ENCODE peak calls at places on chromosomes 13 and 19, in seven cellular contexts. U is nephron progenitor cell, D is breast epithelium, F is AG09319, T is lower leg skin, X is choroid plexus epithelial cell, E is BJ. L is an unnamed sample.

GRCh38 chr13:56352356-56352755 is 788.4 kb upstream of the PRR20A start:
- DNase-seq in U (no peak), D (no peak), F (no peak), T (no peak), X (no peak), E (no peak), L (no peak)

GRCh38 chr13:84864341-84864740 is 934.9 kb downstream of the SLITRK6 start:
- DNase-seq in U (no peak), D (no peak), F (no peak), T (no peak), X (no peak), E (no peak), L (no peak)

GRCh38 chr13:20301391-20302071 is 69.4 kb upstream of the GJB6 start:
- DNase-seq in U (peak), D (no peak), F (no peak), T (no peak), X (no peak), E (no peak), L (no peak)

GRCh38 chr13:100674363-100674847 is at the start of gene TMTC4:
- DNase-seq in U (peak), D (no peak), F (no peak), T (no peak), X (no peak), E (no peak), L (no peak)

GRCh38 chr13:113666324-113666660 is 727 bp upstream of the GRK1 start:
- DNase-seq in U (no peak), D (no peak), F (no peak), T (peak), X (no peak), E (no peak), L (no peak)

GRCh38 chr13:43835701-43836100 is 43.8 kb downstream of the CCDC122 start:
- DNase-seq in U (no peak), D (no peak), F (no peak), T (no peak), X (peak), E (no peak), L (peak)

GRCh38 chr19:16369664-16370576 is 45.3 kb downstream of the KLF2 start:
- DNase-seq in U (no peak), D (no peak), F (no peak), T (no peak), X (no peak), E (no peak), L (no peak)

GRCh38 chr13:75486146-75486545 is 4.2 kb upstream of the TBC1D4 start:
- DNase-seq in U (no peak), D (no peak), F (no peak), T (no peak), X (no peak), E (no peak), L (no peak)

GRCh38 chr13:51724721-51725120 is 79.2 kb downstream of the DHRS12 start:
- DNase-seq in U (no peak), D (no peak), F (no peak), T (no peak), X (no peak), E (no peak), L (no peak)

GRCh38 chr19:33683881-33684549 is 62.3 kb downstream of the CHST8 start:
- DNase-seq in U (peak), D (no peak), F (no peak), T (peak), X (peak), E (no peak), L (no peak)

GRCh38 chr13:49298903-49299605 is 51.3 kb downstream of the CDADC1 start:
- DNase-seq in U (no peak), D (peak), F (no peak), T (no peak), X (no peak), E (no peak), L (peak)

GRCh38 chr13:31797154-31797775 is 57.9 kb downstream of the RXFP2 start:
- DNase-seq in U (no peak), D (no peak), F (no peak), T (no peak), X (peak), E (no peak), L (no peak)

GRCh38 chr13:90049989-90050671 is 1297.4 kb upstream of the MIR17HG start:
- DNase-seq in U (no peak), D (no peak), F (no peak), T (no peak), X (peak), E (no peak), L (no peak)

GRCh38 chr13:59016250-59016649 is 1147.5 kb downstream of the DIAPH3 start:
- DNase-seq in U (no peak), D (no peak), F (no peak), T (no peak), X (peak), E (no peak), L (no peak)

GRCh38 chr13:98541701-98542203 is 35.2 kb downstream of the STK24 start:
- DNase-seq in U (no peak), D (no peak), F (no peak), T (no peak), X (no peak), E (no peak), L (no peak)
- TF ChIP-seq CTCF in U (no peak), D (no peak), F (no peak), T (no peak), X (no peak), E (peak), L (peak)

GRCh38 chr19:51637362-51637978 is 7.3 kb upstream of the SIGLEC5 start:
- DNase-seq in U (no peak), D (no peak), F (no peak), T (no peak), X (peak), E (no peak), L (no peak)
- TF ChIP-seq CTCF in U (peak), D (no peak), F (peak), T (no peak), X (peak), E (peak), L (peak)

GRCh38 chr19:41373993-41374392 is 2.3 kb upstream of the TMEM91 start:
- DNase-seq in U (no peak), D (no peak), F (peak), T (peak), X (peak), E (peak), L (peak)

GRCh38 chr19:41376998-41377365 is 649 bp downstream of the TMEM91 start:
- DNase-seq in U (no peak), D (no peak), F (no peak), T (no peak), X (no peak), E (no peak), L (no peak)

GRCh38 chr19:41376241-41376997 is at the start of gene TMEM91:
- DNase-seq in U (peak), D (no peak), F (no peak), T (peak), X (peak), E (no peak), L (no peak)

DNA sequence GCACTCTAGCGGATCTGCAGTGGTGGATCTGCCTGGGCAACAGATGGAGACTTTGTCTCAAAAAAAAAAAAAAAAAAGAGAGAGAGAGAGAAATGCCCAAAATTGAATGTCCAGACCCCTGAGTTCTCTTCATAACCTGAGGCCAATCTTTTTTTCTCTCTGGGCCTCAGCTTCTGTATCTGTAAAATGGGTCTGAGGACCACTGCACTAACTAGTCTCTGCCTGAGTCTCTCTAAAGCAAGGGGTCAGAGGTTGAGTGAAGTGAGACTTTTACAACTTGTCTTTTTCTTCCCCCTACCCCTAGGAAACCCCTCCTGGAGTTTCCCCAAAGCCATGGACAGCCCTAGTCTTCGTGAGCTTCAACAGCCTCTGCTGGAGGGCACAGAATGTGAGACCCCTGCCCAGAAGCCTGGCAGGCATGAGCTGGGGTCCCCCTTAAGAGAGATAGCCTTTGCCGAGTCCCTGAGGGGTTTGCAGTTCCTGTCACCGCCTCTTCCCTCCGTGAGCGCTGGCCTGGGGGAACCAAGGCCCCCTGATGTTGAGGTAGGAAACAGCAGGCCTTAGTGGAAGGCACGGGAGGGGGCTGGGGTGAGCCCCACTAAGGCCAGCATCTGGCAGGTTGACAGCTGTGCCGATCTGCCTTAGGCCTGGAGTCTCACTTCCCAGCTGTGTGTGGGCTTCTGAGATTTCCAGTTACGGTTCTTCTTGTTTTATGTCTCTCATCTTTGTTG is 1.8 kb downstream of the TMEM91 start:
- DNase-seq in U (peak), D (no peak), F (no peak), T (no peak), X (no peak), E (no peak), L (no peak)
- TF ChIP-seq CTCF in U (no peak), D (no peak), F (no peak), T (no peak), X (peak), E (peak), L (no peak)

DNA sequence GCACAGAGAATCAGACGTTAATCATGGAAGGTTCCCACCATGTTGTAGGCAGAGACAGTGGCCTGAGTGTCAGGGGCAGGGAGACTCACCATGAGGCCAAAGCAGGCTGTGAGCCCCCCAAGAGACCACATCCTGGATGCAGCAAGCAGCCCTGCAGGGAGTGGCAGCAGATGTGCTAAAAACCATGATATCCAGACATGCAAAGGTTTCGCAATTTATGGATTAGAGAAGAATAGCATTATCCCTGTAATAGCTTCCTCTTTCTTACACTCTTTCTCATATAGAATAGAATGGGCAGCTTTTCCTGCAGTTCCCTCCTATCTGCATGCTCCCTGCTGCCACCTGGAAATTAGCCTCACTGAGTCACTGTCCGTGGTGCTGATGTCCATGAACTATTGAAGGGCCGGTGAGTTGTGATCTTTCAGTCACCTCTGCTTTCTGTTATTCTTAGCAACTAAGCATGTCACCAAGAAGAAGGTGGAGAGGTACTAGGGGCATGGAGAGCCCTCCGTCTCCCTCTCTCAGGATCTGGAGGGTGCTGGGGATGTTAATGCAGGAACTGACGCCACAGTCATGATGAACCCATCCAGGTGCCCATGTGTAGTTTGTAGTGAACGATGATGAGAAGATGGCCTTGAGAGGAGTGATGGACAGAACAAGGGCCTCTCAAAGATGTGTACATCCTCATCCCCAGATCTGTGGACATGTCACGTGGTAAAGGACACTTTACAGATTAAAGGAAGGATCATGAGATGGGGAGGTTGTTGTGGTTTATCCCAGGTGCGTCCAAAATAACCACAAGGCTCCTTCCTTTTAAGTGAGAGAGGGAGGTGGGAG is 9.9 kb downstream of the CEACAM4 start:
- DNase-seq in U (peak), D (no peak), F (no peak), T (no peak), X (peak), E (no peak), L (no peak)
- TF ChIP-seq CTCF in U (no peak), D (no peak), F (no peak), T (no peak), X (peak), E (no peak), L (no peak)

GRCh38 chr19:56900573-56901097 is 60.1 kb upstream of the PEG3 start:
- DNase-seq in U (no peak), D (no peak), F (no peak), T (no peak), X (no peak), E (no peak), L (no peak)
- TF ChIP-seq CTCF in U (no peak), D (no peak), F (no peak), T (no peak), X (no peak), E (no peak), L (no peak)

DNA sequence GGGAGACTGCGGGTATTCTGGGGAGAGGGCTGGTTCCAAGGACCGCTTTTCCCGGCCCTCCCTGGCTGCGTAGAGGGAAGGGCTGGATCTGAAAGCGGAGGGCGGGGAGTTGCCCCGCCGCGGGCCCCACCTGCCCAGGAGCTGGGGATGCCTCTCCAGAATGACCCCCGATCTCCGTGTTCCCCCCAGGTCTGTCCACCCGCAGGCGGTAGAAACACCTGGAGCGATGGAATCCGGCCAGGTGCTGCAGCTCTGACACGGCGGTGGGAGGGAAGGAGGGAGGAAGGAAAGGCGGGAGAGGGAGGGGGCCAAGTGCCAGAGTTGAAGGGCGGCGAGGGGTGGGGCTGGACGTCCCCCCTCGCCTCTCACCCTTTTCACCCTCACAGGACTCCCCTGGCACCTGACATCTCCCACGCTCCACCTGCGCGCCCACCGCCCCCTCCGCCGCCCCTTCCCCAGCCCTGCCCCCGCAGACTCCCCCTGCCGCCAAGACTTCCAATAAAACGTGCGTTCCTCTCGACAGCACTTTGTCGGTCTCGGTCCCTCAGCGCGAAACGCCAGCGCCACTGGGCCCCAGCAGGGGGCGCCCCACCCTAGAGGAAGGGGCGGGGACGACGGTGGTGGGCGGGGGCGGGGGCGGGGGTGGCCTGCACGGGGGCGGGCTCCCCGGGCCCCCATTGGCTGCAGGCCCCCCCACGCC is 374 bp upstream of the FXYD7 start:
- DNase-seq in U (peak), D (no peak), F (no peak), T (no peak), X (peak), E (no peak), L (no peak)
- TF ChIP-seq CTCF in U (peak), D (no peak), F (peak), T (no peak), X (peak), E (peak), L (peak)

GRCh38 chr13:88196106-88196505 is 524.9 kb downstream of the SLITRK5 start:
- DNase-seq in U (no peak), D (no peak), F (no peak), T (no peak), X (no peak), E (no peak), L (no peak)
- TF ChIP-seq CTCF in U (no peak), D (no peak), F (no peak), T (no peak), X (no peak), E (no peak), L (no peak)

L was measured in retinal pigment epithelial cell.